ENCODE peak calls at places on chromosomes 11 and 22, in ten cellular contexts. D, H, O, J, F, V, X, G, N and A are unnamed samples.

GRCh38 chr11:108562746-108563581 is 30.6 kb downstream of the EXPH5 start:
- DNase-seq in H (no peak), X (no peak), F (no peak), V (no peak), D (no peak), G (no peak), O (no peak), N (peak), J (no peak), A (no peak)

GRCh38 chr22:48182036-48182435 is 1419.6 kb downstream of the TBC1D22A start:
- DNase-seq in J (no peak), V (peak), D (no peak), X (no peak), H (no peak), F (no peak), O (no peak), G (no peak), N (no peak), A (no peak)

GRCh38 chr22:49004484-49005399 is 822.9 kb downstream of the BRD1 start:
- DNase-seq in J (no peak), H (no peak), F (no peak), G (no peak), X (no peak), V (peak), O (no peak), D (peak), N (no peak), A (no peak)

GRCh38 chr11:20243974-20244373 is 83.7 kb upstream of the DBX1 start:
- DNase-seq in H (no peak), N (no peak), X (no peak), V (no peak), J (no peak), D (no peak), F (no peak), O (no peak), G (no peak), A (no peak)

GRCh38 chr22:45638834-45639746 is 32.5 kb upstream of the ATXN10 start:
- DNase-seq in N (no peak), O (no peak), F (no peak), G (peak), J (no peak), H (peak), D (peak), V (peak), X (no peak), A (no peak)

GRCh38 chr22:40058265-40058664 is 63.5 kb downstream of the FAM83F start:
- DNase-seq in F (no peak), V (no peak), D (no peak), N (peak), X (no peak), H (no peak), J (no peak), O (no peak), G (no peak), A (no peak)

GRCh38 chr11:36427079-36427478 is 83.0 kb downstream of the TRAF6 start:
- DNase-seq in N (no peak), J (no peak), F (no peak), V (no peak), H (peak), G (no peak), D (peak), O (no peak), X (no peak), A (no peak)

GRCh38 chr11:112082729-112083128 is 3.8 kb downstream of the TIMM8B start:
- DNase-seq in J (no peak), V (no peak), G (no peak), N (no peak), F (peak), H (no peak), D (no peak), X (no peak), O (no peak), A (no peak)

GRCh38 chr22:37020192-37020479 is 594 bp downstream of the MPST start:
- DNase-seq in G (peak), D (peak), X (no peak), O (no peak), F (peak), V (peak), N (peak), J (no peak), H (peak), A (peak)

GRCh38 chr11:110801328-110801727 is 89.1 kb upstream of the ARHGAP20 start:
- DNase-seq in J (no peak), G (no peak), H (no peak), V (no peak), X (no peak), O (no peak), D (peak), F (no peak), N (no peak), A (no peak)

GRCh38 chr11:112718483-112718882 is 242.7 kb upstream of the NCAM1 start:
- DNase-seq in V (no peak), J (no peak), N (no peak), F (no peak), G (no peak), H (no peak), X (no peak), D (no peak), O (no peak), A (no peak)

GRCh38 chr11:70191495-70192140 is 11.5 kb upstream of the FADD start:
- DNase-seq in O (no peak), V (no peak), X (peak), J (peak), G (peak), D (peak), F (peak), N (peak), H (peak), A (no peak)

GRCh38 chr22:26851125-26851524 is 193.7 kb downstream of the MIAT start:
- DNase-seq in J (no peak), H (no peak), G (no peak), D (no peak), F (no peak), O (no peak), N (no peak), X (no peak), V (peak), A (no peak)

GRCh38 chr11:76408171-76408965 is 27.2 kb downstream of the GVQW3 start:
- DNase-seq in D (no peak), X (no peak), H (no peak), F (no peak), O (no peak), J (no peak), N (peak), G (no peak), V (no peak), A (no peak)

GRCh38 chr11:3834349-3835099 is 6.2 kb downstream of the RHOG start:
- DNase-seq in V (no peak), D (peak), X (no peak), N (no peak), H (no peak), G (no peak), F (no peak), O (no peak), J (peak), A (no peak)

GRCh38 chr11:72297828-72298227 is 53.9 kb upstream of the PHOX2A start:
- DNase-seq in H (no peak), J (no peak), N (no peak), V (peak), D (no peak), X (peak), F (no peak), G (no peak), O (no peak), A (no peak)

GRCh38 chr22:29879738-29880137 is 3.2 kb upstream of the MTMR3 start:
- DNase-seq in V (no peak), N (no peak), F (no peak), G (no peak), O (no peak), J (no peak), X (no peak), H (no peak), D (no peak), A (no peak)

GRCh38 chr11:68358416-68358815 is 46.0 kb downstream of the LRP5 start:
- DNase-seq in G (no peak), O (no peak), F (no peak), N (no peak), X (no peak), D (no peak), H (no peak), V (no peak), J (no peak), A (no peak)

GRCh38 chr11:128745296-128746183 is 51.7 kb downstream of the FLI1 start:
- DNase-seq in D (peak), N (no peak), H (peak), X (no peak), O (no peak), V (no peak), G (peak), F (peak), J (no peak), A (no peak)

GRCh38 chr11:69837791-69838190 is 18.6 kb upstream of the FGF3 start:
- DNase-seq in O (no peak), N (no peak), F (no peak), D (no peak), V (peak), H (no peak), G (no peak), J (no peak), X (no peak), A (no peak)

GRCh38 chr11:62108017-62108750 is 15.6 kb upstream of the INCENP start:
- DNase-seq in X (peak), G (peak), N (no peak), O (no peak), D (no peak), V (no peak), J (peak), H (peak), F (peak), A (peak)

GRCh38 chr11:115552151-115552550 is 47.9 kb upstream of the CADM1 start:
- DNase-seq in F (no peak), J (no peak), H (no peak), N (no peak), V (no peak), G (no peak), O (no peak), D (no peak), X (no peak), A (no peak)

GRCh38 chr11:10459029-10459970 is 4.2 kb downstream of the AMPD3 start:
- DNase-seq in V (peak), H (no peak), J (no peak), X (peak), N (no peak), G (no peak), D (no peak), F (no peak), O (no peak), A (no peak)

DNA sequence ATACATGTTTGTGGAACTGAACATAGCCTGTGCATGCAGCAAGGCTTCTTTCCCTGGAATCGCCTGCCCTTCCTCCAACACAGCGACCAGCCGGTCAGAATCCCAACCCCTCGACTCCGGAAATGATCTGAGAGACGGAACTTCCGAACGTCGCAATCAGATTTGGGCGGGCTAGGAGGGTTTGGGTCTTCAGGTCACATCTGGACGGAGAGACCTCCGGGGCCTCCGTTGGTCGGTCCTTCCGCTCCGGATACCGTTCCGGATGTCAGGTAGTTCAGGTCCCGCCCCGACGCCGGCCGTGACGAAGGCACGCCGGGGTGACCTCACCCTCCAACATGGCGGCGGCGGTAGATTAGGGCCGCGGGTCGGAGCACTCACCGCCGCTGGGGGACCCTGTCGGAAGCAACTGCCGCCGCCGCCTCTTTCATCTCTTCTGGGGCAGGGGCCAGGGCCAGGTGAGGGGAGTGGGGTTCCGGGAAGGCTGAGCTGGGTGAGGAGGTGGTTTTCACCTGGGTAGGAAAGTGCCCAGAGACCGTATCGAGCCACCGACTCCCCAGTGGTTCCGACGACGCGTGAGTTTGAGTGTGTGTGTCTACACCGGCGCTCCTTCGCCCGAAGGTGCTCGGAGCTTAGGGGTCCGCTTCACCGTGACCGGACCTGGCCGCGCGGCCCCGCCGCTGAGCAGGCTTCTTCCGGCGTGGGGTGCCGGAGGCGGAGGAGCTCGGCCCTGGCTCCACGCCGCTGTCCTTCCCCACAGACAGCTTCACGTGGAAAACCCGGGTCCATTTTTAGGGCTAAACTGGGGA is at the start of gene BCL2L13:
- DNase-seq in H (peak), G (peak), J (peak), F (peak), D (peak), N (peak), O (peak), V (peak), X (peak), A (peak)
- TF ChIP-seq CTCF in H (peak), G (no peak), J (peak), F (peak), D (peak), N (no peak), O (no peak), V (no peak), X (no peak), A (no peak)

DNA sequence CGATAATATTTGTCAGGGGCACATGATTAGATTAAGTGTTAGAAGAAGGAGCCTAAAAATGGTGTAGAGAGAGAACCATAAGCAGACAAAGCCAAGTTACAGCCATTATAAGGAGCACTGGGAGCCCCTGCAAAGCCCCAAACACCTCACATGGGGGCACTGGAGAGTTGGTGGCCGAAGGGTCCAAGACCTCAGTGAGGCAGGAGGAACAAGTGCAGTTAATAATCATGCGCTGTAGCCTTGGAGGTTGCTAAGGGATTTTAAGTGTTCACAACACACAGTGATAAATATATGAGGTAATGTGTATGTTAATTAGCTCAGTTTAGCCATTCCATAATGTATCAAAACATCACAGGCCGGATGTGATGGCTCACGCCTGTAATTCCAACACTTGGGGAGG is 54.4 kb upstream of the JAM3 start:
- DNase-seq in F (no peak), D (no peak), O (no peak), H (no peak), N (no peak), V (no peak), X (no peak), J (peak), G (no peak), A (no peak)
- TF ChIP-seq CTCF in F (no peak), D (peak), O (peak), H (peak), N (no peak), V (no peak), X (no peak), J (peak), G (no peak), A (peak)

DNA sequence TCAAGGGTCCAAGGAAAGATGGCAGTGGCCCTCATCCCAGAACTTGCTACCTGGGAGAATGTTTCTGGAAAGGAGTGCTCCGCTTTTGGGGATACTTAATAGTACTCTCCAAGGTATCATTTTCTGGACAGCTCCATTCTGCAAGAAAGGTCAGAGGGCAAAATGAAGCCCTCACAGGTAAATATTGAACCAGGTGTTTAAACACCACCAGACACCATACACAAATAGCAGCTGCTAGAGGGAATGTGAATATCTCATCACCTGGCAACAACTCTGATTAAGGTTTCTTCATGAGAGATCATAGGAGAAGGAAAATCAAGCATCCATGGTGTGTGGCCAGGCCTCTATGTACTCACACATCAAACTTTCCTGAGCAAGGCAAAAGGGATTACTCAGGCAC is 226.2 kb upstream of the FAT3 start:
- DNase-seq in G (no peak), F (no peak), H (no peak), D (no peak), J (no peak), V (no peak), N (no peak), O (no peak), X (no peak), A (no peak)
- TF ChIP-seq CTCF in G (no peak), F (no peak), H (no peak), D (no peak), J (no peak), V (no peak), N (no peak), O (no peak), X (no peak), A (no peak)

DNA sequence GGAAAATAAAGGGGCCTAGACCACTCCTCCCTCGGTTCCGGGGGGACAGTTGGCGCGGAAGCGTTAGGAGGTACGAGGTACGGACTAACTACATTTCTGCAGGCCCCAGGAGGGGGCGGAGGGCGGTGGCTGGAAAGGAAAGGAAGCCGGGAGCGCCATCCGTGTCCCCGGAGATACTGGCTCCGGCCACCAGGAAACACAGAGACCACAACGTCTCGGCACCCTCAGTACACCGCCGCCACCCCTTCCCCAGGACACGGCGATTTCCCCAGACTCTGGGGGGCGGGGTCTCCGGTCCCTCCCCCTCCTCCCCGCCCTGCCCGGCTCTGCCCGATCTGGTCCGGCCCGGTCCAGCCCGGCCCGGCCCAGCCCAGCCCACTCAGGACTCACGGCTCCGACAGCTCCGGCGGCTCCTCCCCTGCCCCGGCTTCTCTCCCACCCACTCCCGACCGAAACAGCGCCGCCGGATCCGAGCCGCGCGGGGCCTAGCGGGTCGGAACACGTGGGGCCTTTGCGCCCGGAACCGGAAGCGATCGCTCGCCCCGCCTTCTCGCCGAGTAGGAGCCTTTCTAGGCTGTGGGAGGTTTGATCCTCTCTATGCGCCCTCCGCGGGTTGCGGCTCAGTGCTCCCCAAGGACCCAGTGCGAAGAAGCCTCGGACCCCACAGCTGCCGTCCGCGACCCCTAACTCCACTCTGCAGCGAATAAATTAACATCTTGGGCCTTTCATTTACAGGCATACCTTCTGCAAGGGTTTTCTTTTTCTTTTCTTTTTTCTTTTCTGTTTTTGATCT is at the start of gene ZNF202:
- DNase-seq in V (peak), H (peak), G (peak), F (peak), O (peak), N (peak), D (peak), X (peak), J (peak), A (peak)
- TF ChIP-seq CTCF in V (no peak), H (peak), G (peak), F (no peak), O (peak), N (no peak), D (no peak), X (no peak), J (peak), A (no peak)

GRCh38 chr11:11519184-11519583 is 102.6 kb downstream of the GALNT18 start:
- DNase-seq in G (no peak), D (no peak), F (no peak), J (no peak), V (no peak), O (no peak), N (no peak), X (no peak), H (no peak), A (no peak)
- TF ChIP-seq CTCF in G (no peak), D (no peak), F (no peak), J (no peak), V (no peak), O (peak), N (no peak), X (no peak), H (no peak), A (no peak)

DNA sequence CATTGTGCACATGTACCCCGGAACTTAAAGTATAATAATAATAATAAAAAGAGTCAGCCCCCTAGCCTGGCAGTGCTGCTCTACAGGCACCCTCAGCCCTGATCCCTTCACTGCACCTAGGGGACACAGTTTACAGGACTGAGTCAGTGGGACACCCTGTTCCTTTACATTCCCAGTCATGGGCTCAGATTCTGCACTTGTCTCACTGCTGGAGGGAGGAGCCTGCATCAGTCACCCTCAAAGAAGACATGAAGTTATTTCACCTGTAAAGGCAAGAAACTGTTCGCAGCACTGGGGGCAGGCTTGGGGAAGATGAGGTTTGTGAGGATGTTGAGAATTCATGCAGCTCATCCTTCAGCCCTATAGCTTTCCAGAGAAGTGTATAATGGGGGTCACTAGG is 50.7 kb upstream of the VPREB1 start:
- DNase-seq in V (no peak), J (no peak), F (no peak), H (no peak), O (no peak), G (no peak), X (no peak), N (no peak), D (no peak), A (no peak)
- TF ChIP-seq CTCF in V (no peak), J (no peak), F (no peak), H (no peak), O (no peak), G (no peak), X (no peak), N (no peak), D (no peak), A (no peak)

DNA sequence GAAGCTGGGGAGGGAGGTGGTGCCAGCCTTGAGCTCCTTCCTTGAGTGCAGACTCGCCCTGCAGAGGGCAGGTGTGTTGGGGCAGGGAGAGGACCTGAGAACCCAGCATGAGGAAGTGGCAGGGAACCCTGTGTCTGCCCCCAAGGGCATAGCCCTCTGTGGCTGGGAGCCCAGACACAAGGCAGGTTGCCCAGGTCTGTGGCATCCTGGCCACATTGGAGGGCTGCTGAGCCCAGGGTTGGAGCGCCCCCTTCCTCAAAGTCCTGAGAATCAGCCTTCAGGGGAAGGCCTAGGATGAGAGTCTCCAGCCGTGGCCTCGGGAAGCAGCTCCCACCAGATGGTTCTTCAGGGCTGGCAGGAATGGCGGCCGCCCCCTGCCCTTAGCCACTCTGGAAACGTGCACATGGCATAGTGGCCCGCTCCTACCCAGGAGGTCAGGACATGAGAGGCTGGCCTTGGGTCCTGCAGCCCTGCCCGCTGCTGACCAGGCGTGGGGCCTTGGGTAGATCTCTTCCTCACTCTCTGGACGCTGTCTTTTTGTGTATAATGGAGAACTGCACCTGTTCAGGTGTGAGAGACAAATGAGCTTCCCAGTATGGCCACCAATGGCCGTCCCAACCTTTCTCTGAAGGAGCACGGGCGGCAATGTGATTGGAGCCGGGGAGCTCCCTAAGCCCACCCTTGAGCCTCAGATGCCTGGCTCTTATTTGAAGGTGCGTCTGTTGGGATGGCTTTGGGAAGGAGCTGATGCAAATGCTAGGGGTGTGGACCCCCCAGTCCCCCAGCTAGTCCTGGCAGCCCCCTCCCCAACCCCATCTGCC is 4.5 kb upstream of the CDC42BPG start:
- DNase-seq in F (no peak), N (peak), O (no peak), G (peak), D (no peak), J (no peak), V (no peak), H (no peak), X (no peak), A (no peak)
- TF ChIP-seq CTCF in F (no peak), N (no peak), O (no peak), G (no peak), D (no peak), J (no peak), V (no peak), H (no peak), X (peak), A (no peak)